ENCODE peak calls at places on chromosomes 7 and 10, in six cellular contexts. L is HL-60; R is sigmoid colon; J is psoas muscle; W is OCI-LY7; O is CD8-positive, alpha-beta T cell. S is an unnamed sample.

GRCh38 chr10:73209705-73210104 is 37.4 kb downstream of the DNAJC9 start:
- DNase-seq in W (no peak), R (no peak), J (no peak), O (no peak), L (no peak), S (peak; percentile 13)

GRCh38 chr7:112866424-112866823 is 76.2 kb upstream of the TMEM168 start:
- DNase-seq in W (peak; percentile 25), O (no peak), R (no peak), L (no peak), J (no peak), S (no peak)

GRCh38 chr7:112986256-112987031 is 100.2 kb downstream of the GPR85 start:
- DNase-seq in W (no peak), L (peak; percentile 41), J (no peak), O (no peak), R (no peak), S (peak; percentile 50)

GRCh38 chr10:89668391-89669180 is 23.5 kb upstream of the PANK1 start:
- DNase-seq in R (no peak), W (no peak), L (no peak), O (no peak), J (no peak), S (no peak)

GRCh38 chr10:122373713-122374112 is 795 bp upstream of the PLEKHA1 start:
- DNase-seq in O (no peak), J (no peak), W (no peak), R (no peak), L (no peak), S (peak; percentile 28)

GRCh38 chr7:93117852-93118530 is at the start of gene SAMD9:
- DNase-seq in J (no peak), L (peak; percentile 8), O (peak; percentile 18), R (peak; percentile 71), W (peak; percentile 90), S (peak; percentile 82)

GRCh38 chr7:2030475-2031456 is 202.0 kb downstream of the MAD1L1 start:
- DNase-seq in W (peak; percentile 65), O (no peak), R (peak; percentile 45), L (no peak), J (peak; percentile 7), S (no peak)

GRCh38 chr10:29590598-29591415 is 44.0 kb downstream of the SVIL start:
- DNase-seq in W (peak; percentile 24), O (no peak), R (no peak), J (no peak), L (peak; percentile 11), S (peak; percentile 83)

GRCh38 chr7:51055039-51055840 is 261.4 kb downstream of the COBL start:
- DNase-seq in J (no peak), L (no peak), O (no peak), R (no peak), W (no peak), S (no peak)

GRCh38 chr7:149716932-149717307 is 56.5 kb downstream of the ZNF467 start:
- DNase-seq in W (no peak), J (no peak), O (no peak), L (no peak), R (no peak), S (no peak)

GRCh38 chr10:123926401-123927264 is 35.0 kb upstream of the CPXM2 start:
- DNase-seq in R (no peak), J (no peak), O (no peak), L (no peak), W (peak; percentile 17), S (no peak)

GRCh38 chr10:73991846-73992245 is 6.1 kb upstream of the VCL start:
- DNase-seq in W (peak; percentile 54), L (peak; percentile 77), O (peak; percentile 64), J (peak; percentile 21), R (no peak), S (no peak)

DNA sequence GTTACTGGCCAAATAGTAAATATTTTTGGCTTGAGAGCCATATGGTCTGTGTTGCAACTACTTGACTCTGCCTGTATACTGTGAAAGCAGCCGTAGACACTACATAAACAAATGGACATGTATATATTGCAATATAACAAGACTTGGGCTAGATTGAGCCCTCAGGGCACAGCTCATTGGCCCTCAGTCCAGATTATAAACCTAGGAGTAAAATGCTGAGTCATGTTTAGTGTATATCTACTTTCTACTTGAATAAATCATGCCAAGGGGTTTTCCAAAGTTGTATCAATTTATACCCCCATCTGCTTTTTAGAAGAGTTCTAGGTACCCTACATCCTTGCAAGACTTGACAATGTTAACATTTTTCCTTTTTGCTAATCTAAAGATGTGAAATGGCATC is 27.4 kb upstream of the POU6F2 start:
- DNase-seq in R (no peak), W (no peak), O (no peak), J (no peak), L (no peak), S (no peak)
- TF ChIP-seq CTCF in R (no peak), W (no peak), O (no peak), J (no peak), L (no peak), S (no peak)

GRCh38 chr7:115676707-115677106 is 353.9 kb downstream of the TFEC start:
- DNase-seq in R (no peak), W (no peak), J (no peak), L (no peak), O (no peak), S (no peak)
- H3K4me3 ChIP-seq in R (peak overlapping the region; percentile 30), W (no peak overlapping the region), J (no peak overlapping the region), L (no peak overlapping the region), O (no peak overlapping the region), S (no peak overlapping the region)

GRCh38 chr10:24310104-24310503 is 101.2 kb downstream of the KIAA1217 start:
- DNase-seq in R (no peak), W (no peak), J (no peak), L (no peak), O (no peak), S (no peak)
- TF ChIP-seq CTCF in R (no peak), W (no peak), J (peak; percentile 29), L (no peak), O (no peak), S (no peak)

DNA sequence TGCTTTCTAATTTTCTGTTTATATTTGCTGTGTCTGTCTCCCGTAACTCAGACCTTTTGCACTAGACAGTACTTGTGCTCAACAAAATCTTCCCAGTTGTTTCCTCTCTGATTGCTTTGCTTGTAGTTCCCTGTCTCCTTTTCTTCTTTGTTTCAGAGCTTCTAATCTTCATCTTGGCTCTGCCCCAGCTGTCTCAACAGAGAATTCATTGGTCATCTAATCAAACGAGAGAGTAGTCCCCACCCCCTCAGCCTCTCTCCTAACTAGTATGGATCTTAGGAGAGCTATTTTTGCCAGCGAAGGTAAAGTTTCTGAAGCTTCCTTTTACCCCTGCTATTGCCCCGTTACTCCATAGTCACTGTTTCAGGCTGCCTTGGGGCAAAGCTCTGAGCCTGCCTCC is 32.8 kb downstream of the SLC26A4 start:
- DNase-seq in O (no peak), R (no peak), L (no peak), W (no peak), J (no peak), S (no peak)
- H3K4me3 ChIP-seq in O (no peak overlapping the region), R (no peak overlapping the region), L (no peak overlapping the region), W (no peak overlapping the region), J (no peak overlapping the region), S (no peak overlapping the region)

GRCh38 chr10:32961892-32962369 is 3.9 kb upstream of the ITGB1 start:
- DNase-seq in L (no peak), W (peak; percentile 58), J (no peak), R (no peak), O (no peak), S (peak; percentile 90)
- TF ChIP-seq CTCF in L (no peak), W (peak; percentile 41), J (no peak), R (no peak), O (no peak), S (no peak)

GRCh38 chr10:93062499-93063216 is 2.1 kb downstream of the CYP26C1 start:
- DNase-seq in W (no peak), J (no peak), R (no peak), O (peak; percentile 8), L (peak; percentile 69), S (no peak)
- H3K4me3 ChIP-seq in W (no peak overlapping the region), J (peak overlapping the region; percentile 26), R (peak overlapping the region; percentile 31), O (no peak overlapping the region), L (peak overlapping the region; percentile 39), S (no peak overlapping the region)

GRCh38 chr7:32158076-32158475 is 87.9 kb upstream of the PDE1C start:
- DNase-seq in W (no peak), R (no peak), J (no peak), O (no peak), L (no peak), S (no peak)
- TF ChIP-seq CTCF in W (no peak), R (no peak), J (no peak), O (no peak), L (no peak), S (no peak)

DNA sequence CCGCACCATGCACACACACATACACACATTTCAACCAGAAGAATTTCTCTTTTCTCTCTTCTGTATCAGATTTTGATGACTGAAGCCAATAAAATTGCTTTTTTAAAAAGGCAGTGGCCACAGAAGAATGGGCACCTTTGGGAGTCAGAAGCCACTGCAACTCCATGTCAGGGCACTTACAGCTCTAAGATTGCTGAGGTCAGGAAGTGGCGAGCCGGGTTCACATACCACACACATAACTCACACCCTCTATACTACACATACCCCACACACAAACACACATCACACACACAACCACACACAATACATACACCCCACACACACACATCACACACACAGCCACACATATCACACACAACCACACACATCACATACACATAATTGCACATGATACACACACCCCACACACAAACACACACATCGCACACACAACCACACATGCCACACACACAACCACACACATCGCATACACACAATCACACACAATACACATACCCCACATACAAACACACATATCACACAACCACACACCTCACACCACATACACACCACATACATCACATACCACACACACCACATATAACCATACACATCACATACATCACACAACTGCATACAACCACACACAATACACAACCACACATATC is 31.2 kb downstream of the GPRIN2 start:
- DNase-seq in W (no peak), O (no peak), L (no peak), J (peak; percentile 2), R (peak; percentile 19), S (peak; percentile 71)
- H3K4me3 ChIP-seq in W (no peak overlapping the region), O (no peak overlapping the region), L (no peak overlapping the region), J (no peak overlapping the region), R (no peak overlapping the region), S (no peak overlapping the region)

S was measured in astrocyte of the spinal cord.